ENCODE peak calls at places on chromosome 22, in six cellular contexts. One of them, this sample, is unnamed. For H3K27me3 and H3K4me1, the result is how much of the 10 kb centered on the place peaks cover.

GRCh38 chr22:25900880-25901279 is 158.9 kb downstream of the MYO18B start:
- DNase-seq in body of pancreas: no peak
- DNase-seq in hepatocyte: no peak
- DNase-seq in Peyer's patch: no peak
- DNase-seq in fibroblast of lung: no peak
- DNase-seq in GM23248: no peak
- DNase-seq in this sample: no peak

GRCh38 chr22:35335936-35336781 is 36.5 kb downstream of the TOM1 start:
- DNase-seq in body of pancreas: peak
- DNase-seq in hepatocyte: no peak
- DNase-seq in Peyer's patch: no peak
- DNase-seq in fibroblast of lung: no peak
- DNase-seq in GM23248: no peak
- DNase-seq in this sample: no peak

GRCh38 chr22:24601217-24602104 is 1.5 kb upstream of the GGT1 start:
- DNase-seq in body of pancreas: peak
- DNase-seq in hepatocyte: no peak
- DNase-seq in Peyer's patch: peak
- DNase-seq in fibroblast of lung: no peak
- DNase-seq in GM23248: no peak
- DNase-seq in this sample: peak

GRCh38 chr22:28542980-28543621 is 136.5 kb downstream of the TTC28 start:
- DNase-seq in body of pancreas: no peak
- DNase-seq in hepatocyte: no peak
- DNase-seq in Peyer's patch: no peak
- DNase-seq in fibroblast of lung: no peak
- DNase-seq in GM23248: no peak
- DNase-seq in this sample: no peak

GRCh38 chr22:25348391-25348790 is 129.0 kb downstream of the CRYBB2 start:
- DNase-seq in body of pancreas: no peak
- DNase-seq in hepatocyte: no peak
- DNase-seq in Peyer's patch: no peak
- DNase-seq in fibroblast of lung: no peak
- DNase-seq in GM23248: no peak
- DNase-seq in this sample: no peak

GRCh38 chr22:47841166-47841565 is 1078.7 kb downstream of the TBC1D22A start:
- DNase-seq in body of pancreas: no peak
- DNase-seq in hepatocyte: no peak
- DNase-seq in Peyer's patch: no peak
- DNase-seq in fibroblast of lung: no peak
- DNase-seq in GM23248: no peak
- DNase-seq in this sample: no peak

GRCh38 chr22:48781391-48781790 is 1046.3 kb downstream of the BRD1 start:
- DNase-seq in body of pancreas: no peak
- DNase-seq in hepatocyte: no peak
- DNase-seq in Peyer's patch: no peak
- DNase-seq in fibroblast of lung: no peak
- DNase-seq in GM23248: no peak
- DNase-seq in this sample: peak

GRCh38 chr22:44166877-44167276 is 13.8 kb upstream of the PARVG start:
- DNase-seq in body of pancreas: no peak
- DNase-seq in hepatocyte: no peak
- DNase-seq in Peyer's patch: no peak
- DNase-seq in fibroblast of lung: no peak
- DNase-seq in GM23248: no peak
- DNase-seq in this sample: no peak

GRCh38 chr22:24506802-24507438 is 11.8 kb downstream of the UPB1 start:
- DNase-seq in body of pancreas: no peak
- DNase-seq in hepatocyte: peak
- DNase-seq in Peyer's patch: no peak
- DNase-seq in fibroblast of lung: peak
- DNase-seq in GM23248: peak
- DNase-seq in this sample: peak

GRCh38 chr22:49670610-49671330 is 156.9 kb downstream of the BRD1 start:
- DNase-seq in body of pancreas: no peak
- DNase-seq in hepatocyte: no peak
- DNase-seq in Peyer's patch: peak
- DNase-seq in fibroblast of lung: no peak
- DNase-seq in GM23248: no peak
- DNase-seq in this sample: peak

GRCh38 chr22:24141586-24141985 is 39.7 kb upstream of the SUSD2 start:
- DNase-seq in body of pancreas: no peak
- DNase-seq in hepatocyte: no peak
- DNase-seq in Peyer's patch: no peak
- DNase-seq in fibroblast of lung: peak
- DNase-seq in GM23248: peak
- DNase-seq in this sample: no peak

GRCh38 chr22:20013382-20013871 is 3.2 kb downstream of the ARVCF start:
- DNase-seq in body of pancreas: peak
- DNase-seq in hepatocyte: peak
- DNase-seq in Peyer's patch: peak
- DNase-seq in fibroblast of lung: peak
- DNase-seq in GM23248: peak
- DNase-seq in this sample: peak

GRCh38 chr22:39232806-39233735 is 11.7 kb downstream of the PDGFB start:
- DNase-seq in body of pancreas: no peak
- DNase-seq in hepatocyte: no peak
- DNase-seq in Peyer's patch: no peak
- DNase-seq in fibroblast of lung: no peak
- DNase-seq in GM23248: no peak
- DNase-seq in this sample: no peak

GRCh38 chr22:39232246-39232645 is 12.5 kb downstream of the PDGFB start:
- DNase-seq in body of pancreas: no peak
- DNase-seq in hepatocyte: no peak
- DNase-seq in Peyer's patch: no peak
- DNase-seq in fibroblast of lung: no peak
- DNase-seq in GM23248: no peak
- DNase-seq in this sample: no peak

GRCh38 chr22:39233736-39234120 is 11.1 kb downstream of the PDGFB start:
- DNase-seq in body of pancreas: no peak
- DNase-seq in hepatocyte: no peak
- DNase-seq in Peyer's patch: no peak
- DNase-seq in fibroblast of lung: no peak
- DNase-seq in GM23248: no peak
- DNase-seq in this sample: no peak

GRCh38 chr22:39234867-39235687 is 9.7 kb downstream of the PDGFB start:
- DNase-seq in body of pancreas: peak
- DNase-seq in hepatocyte: no peak
- DNase-seq in Peyer's patch: peak
- DNase-seq in fibroblast of lung: no peak
- DNase-seq in GM23248: no peak
- DNase-seq in this sample: no peak

GRCh38 chr22:39234157-39234793 is 10.5 kb downstream of the PDGFB start:
- DNase-seq in body of pancreas: no peak
- DNase-seq in hepatocyte: no peak
- DNase-seq in Peyer's patch: no peak
- DNase-seq in fibroblast of lung: no peak
- DNase-seq in GM23248: no peak
- DNase-seq in this sample: peak
- H3K27me3 ChIP-seq in body of pancreas: under half
- H3K27me3 ChIP-seq in hepatocyte: under half
- H3K27me3 ChIP-seq in Peyer's patch: under half
- H3K27me3 ChIP-seq in fibroblast of lung: under half
- H3K27me3 ChIP-seq in GM23248: under half
- H3K27me3 ChIP-seq in this sample: under half

GRCh38 chr22:46415816-46416536 is 80.5 kb downstream of the TRMU start:
- DNase-seq in body of pancreas: no peak
- DNase-seq in hepatocyte: no peak
- DNase-seq in Peyer's patch: no peak
- DNase-seq in fibroblast of lung: peak
- DNase-seq in GM23248: peak
- DNase-seq in this sample: no peak

GRCh38 chr22:46417268-46417580 is 81.7 kb downstream of the TRMU start:
- DNase-seq in body of pancreas: no peak
- DNase-seq in hepatocyte: no peak
- DNase-seq in Peyer's patch: no peak
- DNase-seq in fibroblast of lung: no peak
- DNase-seq in GM23248: no peak
- DNase-seq in this sample: no peak

GRCh38 chr22:46417769-46418168 is 82.3 kb downstream of the TRMU start:
- DNase-seq in body of pancreas: no peak
- DNase-seq in hepatocyte: no peak
- DNase-seq in Peyer's patch: no peak
- DNase-seq in fibroblast of lung: no peak
- DNase-seq in GM23248: no peak
- DNase-seq in this sample: no peak

GRCh38 chr22:46414704-46415103 is 79.2 kb downstream of the TRMU start:
- DNase-seq in body of pancreas: no peak
- DNase-seq in hepatocyte: no peak
- DNase-seq in Peyer's patch: no peak
- DNase-seq in fibroblast of lung: no peak
- DNase-seq in GM23248: no peak
- DNase-seq in this sample: no peak

DNA sequence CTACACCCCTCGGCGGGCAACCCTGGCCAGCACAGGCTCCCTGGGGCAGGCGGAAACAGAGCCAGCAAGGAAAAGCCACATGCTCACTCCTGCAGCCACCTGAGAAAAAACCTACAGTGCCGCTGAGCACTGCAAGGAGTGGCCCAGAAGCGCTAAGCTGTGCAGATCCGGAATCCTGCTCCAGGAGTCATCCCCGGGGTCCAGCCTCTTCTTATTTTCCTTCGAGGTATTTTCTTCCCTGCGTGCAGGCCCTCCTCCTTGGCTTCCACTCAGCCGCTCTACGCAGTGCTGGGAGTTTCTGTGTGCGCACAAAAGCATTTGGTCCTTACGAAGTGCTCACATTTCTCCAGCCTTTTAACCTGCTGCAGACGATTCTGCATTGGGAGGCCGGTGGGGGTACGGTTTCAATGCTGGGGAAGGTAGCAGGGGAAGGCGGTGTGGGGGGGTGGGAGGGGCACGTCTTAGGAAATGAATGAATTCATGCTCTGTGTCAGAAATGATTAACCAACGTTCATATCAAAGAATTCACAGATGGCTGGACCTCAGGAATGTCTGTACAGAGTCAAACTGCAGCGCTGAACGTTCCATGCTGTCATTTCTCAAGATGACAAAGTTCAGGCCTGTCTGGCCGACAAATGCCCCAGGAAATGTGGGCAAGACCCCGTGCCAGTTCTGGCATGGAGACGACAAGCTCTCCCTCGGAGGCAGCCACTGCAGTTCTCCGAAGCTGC is 81.2 kb downstream of the TRMU start:
- DNase-seq in body of pancreas: no peak
- DNase-seq in hepatocyte: no peak
- DNase-seq in Peyer's patch: no peak
- DNase-seq in fibroblast of lung: no peak
- DNase-seq in GM23248: no peak
- DNase-seq in this sample: no peak
- H3K4me1 ChIP-seq in body of pancreas: under half
- H3K4me1 ChIP-seq in hepatocyte: under half
- H3K4me1 ChIP-seq in Peyer's patch: under half
- H3K4me1 ChIP-seq in fibroblast of lung: under half
- H3K4me1 ChIP-seq in GM23248: under half
- H3K4me1 ChIP-seq in this sample: under half

GRCh38 chr22:39926175-39927152 is 25.6 kb downstream of the GRAP2 start:
- DNase-seq in body of pancreas: peak
- DNase-seq in hepatocyte: peak
- DNase-seq in Peyer's patch: no peak
- DNase-seq in fibroblast of lung: no peak
- DNase-seq in GM23248: no peak
- DNase-seq in this sample: no peak
- H3K27me3 ChIP-seq in body of pancreas: under half
- H3K27me3 ChIP-seq in hepatocyte: under half
- H3K27me3 ChIP-seq in Peyer's patch: under half
- H3K27me3 ChIP-seq in fibroblast of lung: under half
- H3K27me3 ChIP-seq in GM23248: half or more
- H3K27me3 ChIP-seq in this sample: under half

GRCh38 chr22:37781434-37782059 is 26.2 kb upstream of the GCAT start:
- DNase-seq in body of pancreas: no peak
- DNase-seq in hepatocyte: no peak
- DNase-seq in Peyer's patch: no peak
- DNase-seq in fibroblast of lung: no peak
- DNase-seq in GM23248: peak
- DNase-seq in this sample: peak
- H3K4me1 ChIP-seq in body of pancreas: under half
- H3K4me1 ChIP-seq in hepatocyte: under half
- H3K4me1 ChIP-seq in Peyer's patch: under half
- H3K4me1 ChIP-seq in fibroblast of lung: under half
- H3K4me1 ChIP-seq in GM23248: under half
- H3K4me1 ChIP-seq in this sample: under half

GRCh38 chr22:23076896-23077572 is 6.7 kb downstream of the GNAZ start:
- DNase-seq in body of pancreas: no peak
- DNase-seq in hepatocyte: no peak
- DNase-seq in Peyer's patch: no peak
- DNase-seq in fibroblast of lung: no peak
- DNase-seq in GM23248: no peak
- DNase-seq in this sample: no peak

GRCh38 chr22:23079814-23080521 is 9.6 kb downstream of the GNAZ start:
- DNase-seq in body of pancreas: no peak
- DNase-seq in hepatocyte: no peak
- DNase-seq in Peyer's patch: no peak
- DNase-seq in fibroblast of lung: no peak
- DNase-seq in GM23248: no peak
- DNase-seq in this sample: no peak

GRCh38 chr22:23078462-23078787 is 8.1 kb downstream of the GNAZ start:
- DNase-seq in body of pancreas: no peak
- DNase-seq in hepatocyte: no peak
- DNase-seq in Peyer's patch: no peak
- DNase-seq in fibroblast of lung: no peak
- DNase-seq in GM23248: no peak
- DNase-seq in this sample: no peak

GRCh38 chr22:23079240-23079768 is 9.0 kb downstream of the GNAZ start:
- DNase-seq in body of pancreas: no peak
- DNase-seq in hepatocyte: peak
- DNase-seq in Peyer's patch: no peak
- DNase-seq in fibroblast of lung: no peak
- DNase-seq in GM23248: no peak
- DNase-seq in this sample: no peak

DNA sequence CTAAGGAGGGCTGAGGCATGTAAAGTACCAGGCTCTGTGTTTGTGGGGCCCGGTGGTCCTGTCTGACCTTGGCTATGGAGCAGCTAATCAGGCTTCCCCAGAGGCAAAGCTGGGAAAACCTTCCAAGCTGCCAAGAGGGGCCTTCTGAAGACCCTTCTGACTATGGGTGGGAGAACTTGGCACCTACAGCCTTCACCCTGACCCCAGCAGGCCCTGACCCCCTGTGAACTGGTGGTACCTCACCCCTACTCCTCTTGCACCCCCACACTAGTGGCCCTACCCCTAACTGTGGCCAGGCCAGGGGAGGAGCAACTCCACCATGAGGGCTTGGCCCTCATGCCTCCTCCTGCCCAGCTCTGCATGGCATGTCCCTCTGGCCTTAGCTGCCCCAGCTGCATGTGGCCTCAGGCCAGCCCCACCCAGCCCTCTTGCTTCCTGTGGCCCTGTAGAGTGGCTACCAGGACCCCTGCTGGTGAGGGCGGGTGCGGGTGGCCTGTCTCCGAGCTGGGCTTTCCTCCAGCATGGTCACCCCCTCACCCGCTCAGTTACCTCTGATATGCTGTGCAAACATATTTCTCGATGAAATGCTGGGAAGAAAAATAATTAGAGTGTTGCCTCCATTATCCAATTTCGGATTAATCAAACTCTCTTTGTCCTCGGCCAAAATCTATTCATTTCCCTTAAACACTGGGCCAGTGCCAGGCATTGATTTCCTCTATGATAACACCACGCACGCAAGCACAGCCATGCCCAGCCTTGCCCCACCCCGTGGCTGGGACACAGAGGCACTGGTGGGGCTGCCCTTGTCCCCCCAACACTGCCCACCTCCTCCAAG is 7.5 kb downstream of the GNAZ start:
- DNase-seq in body of pancreas: no peak
- DNase-seq in hepatocyte: no peak
- DNase-seq in Peyer's patch: no peak
- DNase-seq in fibroblast of lung: no peak
- DNase-seq in GM23248: no peak
- DNase-seq in this sample: no peak
- H3K27me3 ChIP-seq in body of pancreas: under half
- H3K27me3 ChIP-seq in hepatocyte: under half
- H3K27me3 ChIP-seq in Peyer's patch: under half
- H3K27me3 ChIP-seq in fibroblast of lung: under half
- H3K27me3 ChIP-seq in GM23248: under half
- H3K27me3 ChIP-seq in this sample: under half